ENCODE peak calls at places on chromosomes 12 and 14, in seven cellular contexts. A is sigmoid colon, H is kidney, T is colonic mucosa, M is heart left ventricle, W is left lung, Z is fibroblast of pulmonary artery. V is an unnamed sample.

GRCh38 chr12:70045036-70045435 is 198.2 kb upstream of the CNOT2 start:
- DNase-seq in W (no peak), Z (peak; percentile 55), H (no peak), T (peak; percentile 38), A (no peak), M (no peak), V (peak; percentile 66)

GRCh38 chr14:24535737-24536136 is 27.7 kb upstream of the CMA1 start:
- DNase-seq in A (no peak), T (no peak), M (no peak), H (no peak), W (no peak), Z (no peak), V (no peak)

GRCh38 chr12:28032811-28033537 is 60.4 kb upstream of the PTHLH start:
- DNase-seq in Z (no peak), A (no peak), H (no peak), W (no peak), T (no peak), M (no peak), V (no peak)

GRCh38 chr12:95949801-95950206 is 6.7 kb downstream of the AMDHD1 start:
- DNase-seq in M (no peak), Z (no peak), H (no peak), A (no peak), T (no peak), W (no peak), V (no peak)

GRCh38 chr14:34873591-34874385 is 1.4 kb downstream of the BAZ1A start:
- DNase-seq in A (peak; percentile 91), M (peak; percentile 90), H (peak; percentile 95), T (peak; percentile 84), Z (peak; percentile 63), W (peak; percentile 93), V (no peak)

GRCh38 chr14:103886304-103887169 is 39.2 kb upstream of the PPP1R13B start:
- DNase-seq in H (no peak), M (peak; percentile 21), A (no peak), Z (peak; percentile 33), W (no peak), T (no peak), V (no peak)

GRCh38 chr14:99604766-99605298 is 825 bp upstream of the CCDC85C start:
- DNase-seq in T (no peak), A (no peak), W (no peak), Z (peak; percentile 36), M (no peak), H (no peak), V (peak; percentile 28)

GRCh38 chr12:108629824-108630476 is 3.7 kb downstream of the SELPLG start:
- DNase-seq in T (no peak), M (peak; percentile 70), H (no peak), W (peak; percentile 68), Z (peak; percentile 79), A (no peak), V (peak; percentile 86)

GRCh38 chr12:44616385-44616784 is 259.7 kb downstream of the NELL2 start:
- DNase-seq in W (no peak), M (no peak), T (no peak), Z (no peak), A (no peak), H (no peak), V (no peak)

GRCh38 chr12:103423061-103423473 is 72.7 kb downstream of the C12orf42 start:
- DNase-seq in W (no peak), A (no peak), Z (no peak), H (no peak), T (no peak), M (no peak), V (no peak)

GRCh38 chr12:71594214-71594948 is 69.3 kb downstream of the ZFC3H1 start:
- DNase-seq in W (no peak), H (no peak), A (no peak), M (no peak), T (no peak), Z (peak; percentile 68), V (peak; percentile 51)

GRCh38 chr14:46580941-46581671 is 70.5 kb downstream of the RPL10L start:
- DNase-seq in M (no peak), H (no peak), A (no peak), T (peak; percentile 20), W (no peak), Z (peak; percentile 45), V (no peak)

GRCh38 chr12:65100140-65100539 is 21.0 kb downstream of the WIF1 start:
- DNase-seq in Z (no peak), M (no peak), A (no peak), T (no peak), W (no peak), H (no peak), V (no peak)

GRCh38 chr12:121224591-121224990 is 14.7 kb downstream of the P2RX4 start:
- DNase-seq in A (no peak), W (no peak), M (no peak), T (no peak), H (peak; percentile 48), Z (no peak), V (no peak)

GRCh38 chr12:96335270-96335669 is 65.0 kb downstream of the CDK17 start:
- DNase-seq in W (no peak), H (no peak), T (no peak), Z (no peak), M (no peak), A (no peak), V (no peak)

GRCh38 chr12:67630373-67631088 is 18.0 kb upstream of the DYRK2 start:
- DNase-seq in T (peak; percentile 54), M (peak; percentile 47), Z (peak; percentile 17), H (peak; percentile 82), W (peak; percentile 59), A (no peak), V (no peak)

GRCh38 chr14:85590784-85591183 is 60.8 kb downstream of the FLRT2 start:
- DNase-seq in A (no peak), T (no peak), Z (peak; percentile 48), H (no peak), M (no peak), W (no peak), V (peak; percentile 62)

GRCh38 chr14:76984297-76984696 is 44.2 kb downstream of the IRF2BPL start:
- DNase-seq in H (no peak), A (no peak), M (no peak), T (no peak), W (no peak), Z (no peak), V (no peak)
- H3K4me3 ChIP-seq in H (no peak overlapping the region), A (no peak overlapping the region), M (no peak overlapping the region), T (no peak overlapping the region), W (no peak overlapping the region), Z (no peak overlapping the region), V (no peak overlapping the region)

GRCh38 chr14:64434528-64434927 is 30.8 kb upstream of the AKAP5 start:
- DNase-seq in Z (peak; percentile 70), A (no peak), W (no peak), H (no peak), T (no peak), M (no peak), V (peak; percentile 51)
- TF ChIP-seq CTCF in Z (no peak), A (no peak), W (no peak), H (no peak), T (no peak), M (no peak), V (no peak)

GRCh38 chr12:128820723-128821432 is 2.9 kb downstream of the SLC15A4 start:
- DNase-seq in M (peak; percentile 39), Z (no peak), T (peak; percentile 32), W (peak; percentile 79), H (no peak), A (peak; percentile 74), V (no peak)
- H3K4me3 ChIP-seq in M (no peak overlapping the region), Z (no peak overlapping the region), T (no peak overlapping the region), W (no peak overlapping the region), H (no peak overlapping the region), A (no peak overlapping the region), V (no peak overlapping the region)

DNA sequence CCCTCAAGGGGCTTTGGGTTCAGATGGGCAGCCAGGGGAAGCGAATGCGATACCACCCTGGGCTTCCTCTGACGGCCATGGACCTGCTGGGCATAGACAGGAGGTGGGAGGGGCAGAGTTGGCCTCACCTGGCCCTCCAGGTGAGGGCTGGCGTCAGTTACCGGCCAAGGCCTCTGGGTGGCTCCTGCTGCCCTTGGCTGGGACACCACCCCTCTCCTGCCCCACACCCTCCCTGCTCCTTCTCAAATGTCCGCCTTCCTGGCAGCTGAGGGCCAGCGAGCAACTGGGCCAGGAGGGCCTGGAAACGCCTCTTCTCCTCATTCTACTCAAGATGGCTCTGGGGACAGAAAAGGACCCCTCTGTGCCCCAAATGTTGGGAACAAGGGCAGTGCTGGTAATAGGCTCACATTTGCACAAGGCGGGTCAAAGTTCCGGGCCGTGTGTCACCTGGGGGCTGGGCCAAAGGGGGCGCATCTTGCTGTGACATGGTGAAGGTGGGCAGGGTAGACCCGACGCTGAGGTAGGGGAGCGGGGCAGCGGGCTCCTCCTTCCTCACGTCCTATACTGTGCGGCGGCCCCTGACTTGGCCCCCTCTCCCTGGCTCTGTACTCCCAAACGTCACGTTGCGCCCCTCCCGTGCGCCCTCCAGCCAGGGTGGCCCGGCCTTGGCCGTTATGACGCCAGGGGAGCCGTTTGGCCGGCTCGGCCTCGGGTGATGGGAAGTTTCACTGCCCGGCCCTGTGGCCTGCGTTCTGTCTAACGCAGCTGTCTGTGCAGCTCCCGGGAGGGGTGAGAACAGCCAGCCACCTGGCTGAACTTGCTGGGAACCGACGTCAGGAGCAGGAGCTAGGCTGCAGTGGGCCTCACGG is 18.1 kb upstream of the DLK1 start:
- DNase-seq in H (no peak), A (peak; percentile 89), W (peak; percentile 74), Z (peak; percentile 63), T (peak; percentile 74), M (peak; percentile 48), V (peak; percentile 42)
- TF ChIP-seq CTCF in H (no peak), A (no peak), W (peak; percentile 45), Z (no peak), T (peak; percentile 32), M (no peak), V (no peak)

GRCh38 chr14:53946071-53946403 is 10.6 kb downstream of the BMP4 start:
- DNase-seq in W (no peak), H (no peak), Z (no peak), M (no peak), A (no peak), T (no peak), V (no peak)

GRCh38 chr14:53949201-53949600 is 7.4 kb downstream of the BMP4 start:
- DNase-seq in M (no peak), W (no peak), A (no peak), T (no peak), Z (no peak), H (no peak), V (no peak)

GRCh38 chr14:53948181-53948884 is 8.3 kb downstream of the BMP4 start:
- DNase-seq in H (no peak), M (no peak), W (no peak), Z (no peak), T (no peak), A (no peak), V (no peak)

GRCh38 chr14:53946404-53947400 is 9.9 kb downstream of the BMP4 start:
- DNase-seq in M (no peak), Z (no peak), A (no peak), H (peak; percentile 75), T (no peak), W (no peak), V (no peak)

GRCh38 chr14:53947452-53948180 is 9.0 kb downstream of the BMP4 start:
- DNase-seq in T (no peak), Z (no peak), A (no peak), W (no peak), H (no peak), M (no peak), V (no peak)
- H3K4me3 ChIP-seq in T (no peak overlapping the region), Z (no peak overlapping the region), A (no peak overlapping the region), W (no peak overlapping the region), H (no peak overlapping the region), M (no peak overlapping the region), V (no peak overlapping the region)

V was measured in fibroblast of the aortic adventitia.